ENCODE peak calls at places on chromosomes 5 and 9, in six cellular contexts. X, L, S, W, K and Z are unnamed samples.
A peak's percentile ranks its signal among the peaks of the same experiment; 100 is the strongest.

GRCh38 chr9:2411459-2412215 is 209.9 kb upstream of the VLDLR start:
- DNase-seq in W (no peak), X (peak; percentile 86), K (no peak), S (peak; percentile 66), L (no peak), Z (no peak)

GRCh38 chr9:133677126-133678010 is 41.2 kb downstream of the DBH start:
- DNase-seq in L (no peak), S (no peak), X (no peak), K (no peak), W (no peak), Z (no peak)

GRCh38 chr5:32779754-32780415 is 68.8 kb downstream of the NPR3 start:
- DNase-seq in L (no peak), W (no peak), S (no peak), K (no peak), X (peak; percentile 19), Z (no peak)

GRCh38 chr5:180690562-180690961 is 41.2 kb upstream of the FLT4 start:
- DNase-seq in K (no peak), W (no peak), L (no peak), X (no peak), S (no peak), Z (no peak)

GRCh38 chr5:179858241-179858585 is 404 bp downstream of the MRNIP start:
- DNase-seq in W (no peak), L (no peak), K (no peak), S (no peak), X (peak; percentile 33), Z (no peak)

GRCh38 chr5:65076251-65076869 is 307.6 kb downstream of the CWC27 start:
- DNase-seq in K (no peak), L (peak; percentile 32), S (peak; percentile 64), W (peak; percentile 16), X (peak; percentile 74), Z (no peak)

GRCh38 chr5:148816822-148817221 is 9.6 kb upstream of the ADRB2 start:
- DNase-seq in W (no peak), X (no peak), S (no peak), K (no peak), L (no peak), Z (no peak)

GRCh38 chr5:151904921-151905320 is 19.7 kb downstream of the GLRA1 start:
- DNase-seq in S (peak; percentile 8), X (peak; percentile 59), K (no peak), L (no peak), W (no peak), Z (no peak)

GRCh38 chr9:99299214-99300102 is 77.4 kb downstream of the SEC61B start:
- DNase-seq in X (peak; percentile 67), K (no peak), S (peak; percentile 66), W (peak; percentile 56), L (peak; percentile 59), Z (no peak)

GRCh38 chr5:38453506-38453905 is 102.9 kb downstream of the LIFR start:
- DNase-seq in S (no peak), W (no peak), L (peak; percentile 75), X (no peak), K (no peak), Z (no peak)

GRCh38 chr9:73269430-73270101 is 117.9 kb downstream of the ANXA1 start:
- DNase-seq in L (no peak), W (no peak), X (peak; percentile 83), K (no peak), S (peak; percentile 1), Z (no peak)

GRCh38 chr5:53996008-53996407 is 314.4 kb downstream of the ARL15 start:
- DNase-seq in W (no peak), X (no peak), L (no peak), S (no peak), K (no peak), Z (no peak)

GRCh38 chr5:53987091-53987490 is 323.3 kb downstream of the ARL15 start:
- DNase-seq in L (no peak), X (no peak), W (no peak), K (no peak), S (peak; percentile 34), Z (no peak)

GRCh38 chr5:53994148-53994547 is 316.2 kb downstream of the ARL15 start:
- DNase-seq in K (no peak), L (no peak), X (peak; percentile 74), S (peak; percentile 84), W (peak; percentile 42), Z (no peak)

GRCh38 chr5:53991942-53992341 is 318.4 kb downstream of the ARL15 start:
- DNase-seq in L (no peak), X (peak; percentile 34), K (no peak), S (no peak), W (no peak), Z (no peak)
- TF ChIP-seq CTCF in L (peak; percentile 39), X (peak; percentile 48), K (no peak), S (peak; percentile 50), W (peak; percentile 20), Z (no peak)

GRCh38 chr9:80881350-80881749 is 808.0 kb downstream of the TLE1 start:
- DNase-seq in K (no peak), S (no peak), L (no peak), X (no peak), W (no peak), Z (no peak)
- TF ChIP-seq CTCF in K (no peak), S (no peak), L (no peak), X (no peak), W (no peak), Z (no peak)

GRCh38 chr5:157269165-157269671 is 3.3 kb downstream of the CYFIP2 start:
- DNase-seq in W (no peak), K (no peak), S (no peak), X (no peak), L (no peak), Z (no peak)

GRCh38 chr5:157267766-157268480 is 2.0 kb downstream of the CYFIP2 start:
- DNase-seq in X (no peak), L (no peak), W (no peak), S (no peak), K (no peak), Z (no peak)

GRCh38 chr5:157267025-157267424 is 1.1 kb downstream of the CYFIP2 start:
- DNase-seq in S (no peak), X (no peak), K (no peak), L (no peak), W (no peak), Z (no peak)

GRCh38 chr5:157265714-157266285 is at the start of gene CYFIP2:
- DNase-seq in W (no peak), K (peak; percentile 58), L (peak; percentile 93), S (no peak), X (no peak), Z (peak; percentile 71)

DNA sequence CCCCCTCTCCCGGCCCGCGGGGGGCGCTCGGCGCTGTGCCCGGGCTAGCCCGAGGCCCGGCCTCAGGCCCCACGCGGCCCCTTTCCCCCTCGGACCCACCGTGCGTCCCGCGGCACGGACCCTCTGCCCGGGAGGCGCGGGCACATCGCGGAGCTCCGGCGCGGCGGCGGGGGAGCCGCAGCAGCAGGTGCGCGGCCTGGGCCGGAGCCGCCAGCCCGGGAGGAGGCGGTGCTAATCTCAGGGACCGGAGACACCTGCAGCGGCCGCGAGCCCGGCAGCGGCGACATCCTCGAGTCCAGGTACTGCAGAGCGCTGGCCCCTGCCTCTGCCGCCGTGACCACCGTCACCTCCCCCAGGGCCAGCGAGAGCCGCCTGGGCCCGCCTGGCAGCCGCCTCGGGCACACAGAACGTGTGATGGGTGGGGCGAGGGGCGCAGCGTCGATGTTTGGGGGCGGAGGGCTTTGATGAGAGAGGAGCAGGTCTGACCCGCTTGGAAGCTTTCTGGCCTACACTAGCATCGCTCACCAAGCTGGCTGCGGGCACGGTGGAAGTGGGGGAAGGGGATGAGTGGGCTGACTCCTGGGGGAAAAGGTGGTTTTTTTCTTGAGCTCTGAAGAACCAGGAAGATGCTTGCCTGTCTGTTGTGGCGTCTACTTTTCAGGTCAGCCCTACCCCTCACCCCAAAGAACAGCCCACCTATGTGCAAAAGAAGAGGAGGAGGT is 524 bp downstream of the CYFIP2 start:
- DNase-seq in X (no peak), W (no peak), K (peak; percentile 37), L (peak; percentile 65), S (no peak), Z (no peak)
- TF ChIP-seq CTCF in X (no peak), W (no peak), K (no peak), L (peak; percentile 46), S (no peak), Z (no peak)

GRCh38 chr5:150122536-150123481 is 32.8 kb downstream of the PDGFRB start:
- DNase-seq in K (no peak), S (no peak), X (no peak), L (no peak), W (no peak), Z (no peak)
- TF ChIP-seq CTCF in K (no peak), S (no peak), X (no peak), L (no peak), W (no peak), Z (no peak)

DNA sequence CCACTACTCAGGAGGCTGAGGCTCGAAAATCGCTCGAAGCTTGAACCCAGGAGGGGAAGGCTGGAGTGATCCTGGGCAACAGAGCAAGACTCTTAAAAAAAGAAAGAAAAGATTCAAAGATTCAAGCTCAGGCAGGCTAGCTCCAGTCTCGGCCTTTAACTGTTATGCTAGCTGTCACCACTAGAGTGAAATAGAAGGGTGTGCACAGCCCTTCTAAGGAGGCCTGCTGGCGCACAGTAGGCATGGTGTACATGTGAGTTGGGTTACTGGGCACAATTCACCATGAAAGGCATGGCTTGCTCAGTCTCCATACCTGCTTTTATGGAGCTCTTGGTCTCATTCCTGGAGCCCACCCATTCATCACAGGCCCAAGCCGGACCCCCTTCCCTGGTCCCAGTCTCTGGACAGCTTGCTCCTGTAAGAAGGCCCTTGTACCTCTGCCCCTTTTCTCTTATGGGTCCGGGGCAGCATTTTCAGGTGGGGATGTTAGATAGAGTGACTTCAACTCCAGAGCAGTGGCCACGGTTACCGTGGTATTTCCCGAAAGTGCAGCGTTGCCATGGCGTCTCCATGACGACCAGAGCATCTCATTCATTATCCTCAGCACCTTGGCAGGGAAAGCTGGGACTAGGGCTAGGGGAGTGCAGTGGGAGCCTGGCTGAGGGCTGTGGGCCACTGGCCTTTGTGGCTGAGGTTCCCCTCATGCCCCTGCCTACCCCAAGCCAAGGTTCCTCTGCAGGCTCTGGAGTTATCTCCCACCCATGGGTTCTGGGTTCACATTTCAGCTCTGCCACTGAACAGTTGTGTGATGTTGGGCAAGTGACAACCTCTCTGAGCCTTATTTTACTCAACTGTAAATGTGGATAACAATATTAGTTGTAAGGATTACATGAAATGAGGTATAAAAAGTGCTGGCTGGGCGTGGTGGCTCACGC is 5.7 kb downstream of the NDST1 start:
- DNase-seq in W (no peak), K (no peak), S (no peak), X (no peak), L (no peak), Z (no peak)
- TF ChIP-seq CTCF in W (no peak), K (no peak), S (peak; percentile 30), X (peak; percentile 39), L (no peak), Z (no peak)

DNA sequence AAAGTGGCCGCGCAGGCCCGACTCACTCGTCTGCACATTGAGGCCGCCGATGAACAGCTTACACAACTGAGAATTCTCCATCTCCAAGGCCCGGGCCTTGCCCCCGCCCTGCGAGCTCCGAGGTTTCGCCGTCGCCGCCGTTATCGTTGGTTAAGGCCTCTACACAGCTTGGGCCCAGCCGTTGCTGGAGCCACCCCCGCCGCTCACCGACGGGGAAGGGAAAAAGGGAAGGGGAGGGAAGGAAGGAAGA is 252 bp downstream of the HNRNPA0 start:
- DNase-seq in L (no peak), W (no peak), S (no peak), K (no peak), X (no peak), Z (no peak)
- TF ChIP-seq CTCF in L (no peak), W (no peak), S (no peak), K (no peak), X (no peak), Z (no peak)

GRCh38 chr5:119789411-119790117 is 160.2 kb downstream of the FAM170A start:
- DNase-seq in X (no peak), L (no peak), W (no peak), S (no peak), K (no peak), Z (no peak)
- TF ChIP-seq CTCF in X (no peak), L (no peak), W (no peak), S (no peak), K (no peak), Z (no peak)